ENCODE peak calls at places on chromosome 1, in six cellular contexts. C is endothelial cell of umbilical vein, W is heart left ventricle, O is psoas muscle, Q is IMR-90, Y is mammary epithelial cell. L is an unnamed sample. For H3K27me3, the result is how much of the 10 kb centered on the place peaks cover.

GRCh38 chr1:5982868-5983267 is 9.4 kb downstream of the NPHP4 start:
- DNase-seq in C (no peak), W (no peak), O (no peak), Q (no peak), Y (no peak), L (no peak)

GRCh38 chr1:152348447-152348846 is 11.4 kb downstream of the FLG2 start:
- DNase-seq in C (no peak), W (no peak), O (no peak), Q (no peak), Y (no peak), L (no peak)

GRCh38 chr1:232038704-232039103 is 412.1 kb downstream of the DISC1 start:
- DNase-seq in C (peak), W (peak), O (no peak), Q (no peak), Y (no peak), L (no peak)

GRCh38 chr1:212614398-212615091 is 6.0 kb downstream of the ATF3 start:
- DNase-seq in C (no peak), W (no peak), O (no peak), Q (no peak), Y (no peak), L (no peak)

GRCh38 chr1:13828454-13829151 is 128.6 kb downstream of the PRDM2 start:
- DNase-seq in C (no peak), W (no peak), O (no peak), Q (no peak), Y (no peak), L (peak)

GRCh38 chr1:32702599-32703478 is at the start of gene SYNC:
- DNase-seq in C (no peak), W (peak), O (peak), Q (peak), Y (no peak), L (peak)

GRCh38 chr1:246801241-246802020 is 77.2 kb downstream of the SCCPDH start:
- DNase-seq in C (no peak), W (no peak), O (no peak), Q (peak), Y (no peak), L (no peak)

GRCh38 chr1:5662362-5663126 is 329.7 kb downstream of the NPHP4 start:
- DNase-seq in C (no peak), W (no peak), O (no peak), Q (no peak), Y (no peak), L (peak)

GRCh38 chr1:82586473-82586872 is 785.7 kb downstream of the ADGRL2 start:
- DNase-seq in C (no peak), W (peak), O (peak), Q (no peak), Y (no peak), L (no peak)

GRCh38 chr1:2644591-2645101 is 11.8 kb upstream of the MMEL1 start:
- DNase-seq in C (no peak), W (peak), O (no peak), Q (no peak), Y (no peak), L (no peak)

DNA sequence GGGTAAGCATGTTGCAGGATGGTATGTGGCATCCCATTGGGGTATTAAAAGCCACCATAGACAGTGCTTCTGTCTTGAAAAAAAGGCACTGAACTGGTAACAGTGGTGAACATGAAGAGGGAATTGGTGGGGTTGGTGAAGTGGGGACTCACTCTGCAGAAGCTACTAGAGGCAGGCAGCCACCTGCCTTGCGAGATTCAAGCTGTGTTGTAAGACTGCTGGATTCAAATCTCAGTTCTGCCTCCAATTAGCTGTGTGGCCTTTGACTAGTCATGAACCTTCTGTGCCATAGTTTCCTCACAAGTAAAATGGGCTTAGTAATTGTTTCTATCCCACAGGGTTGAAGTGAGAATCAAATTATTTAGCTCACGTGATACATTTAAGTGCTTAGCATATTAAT is 16.6 kb upstream of the ELOA start:
- DNase-seq in C (no peak), W (no peak), O (no peak), Q (no peak), Y (no peak), L (no peak)
- TF ChIP-seq CTCF in C (no peak), W (no peak), O (no peak), Q (no peak), Y (no peak), L (no peak)

DNA sequence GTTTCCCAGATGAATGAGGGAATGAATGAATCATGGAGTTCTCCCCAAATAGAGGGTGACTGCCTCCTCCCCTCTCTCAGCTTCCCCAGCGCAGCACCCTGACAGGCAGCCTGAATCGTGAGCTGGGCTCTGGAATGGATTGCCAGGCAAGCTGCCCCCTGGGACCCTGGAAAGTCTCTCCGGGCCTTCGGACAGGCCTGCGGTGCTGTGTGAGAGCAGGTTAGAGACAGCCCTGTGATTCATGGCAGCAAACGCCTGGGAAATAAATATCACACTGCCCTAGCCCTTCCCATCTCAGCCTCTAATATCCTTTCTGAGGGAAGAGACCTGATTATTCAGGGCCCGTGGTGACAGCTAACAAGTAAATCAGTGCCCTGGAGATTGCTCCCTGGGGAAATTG is 24.6 kb downstream of the FBXO2 start:
- DNase-seq in C (no peak), W (no peak), O (no peak), Q (no peak), Y (no peak), L (no peak)
- H3K27me3 ChIP-seq in C (under half), W (under half), O (under half), Q (under half), Y (under half), L (under half)

DNA sequence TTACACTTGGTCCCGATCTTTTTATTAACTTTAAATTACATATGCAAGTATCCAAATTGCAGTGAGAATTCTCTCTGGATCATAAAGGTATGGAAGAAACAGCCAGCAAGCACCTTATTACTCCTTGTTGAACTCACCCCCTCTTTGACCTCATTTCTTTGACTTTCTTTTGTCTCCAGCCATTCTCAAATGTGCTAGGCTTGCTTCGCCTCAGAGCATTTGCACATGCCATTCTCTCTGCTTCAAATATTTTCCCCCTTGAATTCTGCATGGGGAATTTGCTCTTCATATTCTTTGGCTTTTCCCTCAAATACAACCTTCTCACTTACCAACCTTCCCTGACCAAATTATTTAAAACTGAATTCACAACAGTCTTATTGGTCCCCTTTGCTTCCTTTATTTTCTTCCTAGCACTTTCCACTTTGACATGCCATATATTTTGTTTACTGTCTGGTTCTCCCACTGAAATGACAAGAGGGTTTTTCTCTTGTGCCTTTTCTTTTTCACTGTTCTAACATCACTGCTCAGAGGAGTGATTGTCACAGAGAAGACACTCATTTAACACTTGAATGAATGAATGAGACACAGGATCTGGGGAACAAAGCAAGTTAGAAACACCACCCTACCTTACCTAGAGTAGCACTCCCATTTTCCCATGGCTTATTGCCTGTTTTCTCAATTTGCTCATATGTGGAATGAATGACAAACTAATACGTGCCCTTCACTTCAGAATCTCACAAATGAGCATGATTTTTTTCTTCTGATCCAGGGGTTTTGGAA is 1.4 kb upstream of the PGBD2 start:
- DNase-seq in C (no peak), W (no peak), O (no peak), Q (no peak), Y (no peak), L (no peak)
- H3K27ac ChIP-seq in C (no peak), W (no peak), O (no peak), Q (no peak), Y (no peak), L (no peak)

DNA sequence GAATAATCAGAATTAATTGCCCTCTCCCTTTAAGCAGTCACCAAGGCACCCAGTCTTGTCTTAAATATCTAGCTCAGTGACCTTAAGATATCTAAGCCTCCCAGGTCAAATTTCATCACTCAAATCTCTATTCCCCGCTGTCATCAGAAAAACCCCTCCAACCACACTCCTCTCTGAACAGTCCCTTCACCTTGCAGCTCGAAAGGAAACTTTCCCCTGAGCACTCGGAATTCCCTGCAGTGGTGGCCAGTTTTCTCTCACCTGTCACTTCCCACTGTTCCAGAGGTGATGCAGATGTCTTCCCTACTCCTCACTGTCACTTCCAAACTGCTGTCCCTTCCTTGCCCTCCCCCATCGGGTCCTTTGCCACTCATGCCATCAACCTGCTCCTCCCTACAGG is 15.2 kb upstream of the SSX2IP start:
- DNase-seq in C (no peak), W (no peak), O (no peak), Q (no peak), Y (no peak), L (no peak)
- TF ChIP-seq CTCF in C (no peak), W (no peak), O (no peak), Q (no peak), Y (no peak), L (no peak)

GRCh38 chr1:37028981-37029617 is 5.2 kb downstream of the GRIK3 start:
- DNase-seq in C (no peak), W (no peak), O (no peak), Q (no peak), Y (no peak), L (no peak)

GRCh38 chr1:37033355-37034291 is 692 bp downstream of the GRIK3 start:
- DNase-seq in C (no peak), W (no peak), O (no peak), Q (no peak), Y (no peak), L (no peak)

GRCh38 chr1:37031871-37032270 is 2.4 kb downstream of the GRIK3 start:
- DNase-seq in C (no peak), W (no peak), O (no peak), Q (no peak), Y (no peak), L (no peak)

GRCh38 chr1:37032660-37033354 is 1.5 kb downstream of the GRIK3 start:
- DNase-seq in C (no peak), W (no peak), O (no peak), Q (no peak), Y (no peak), L (no peak)

DNA sequence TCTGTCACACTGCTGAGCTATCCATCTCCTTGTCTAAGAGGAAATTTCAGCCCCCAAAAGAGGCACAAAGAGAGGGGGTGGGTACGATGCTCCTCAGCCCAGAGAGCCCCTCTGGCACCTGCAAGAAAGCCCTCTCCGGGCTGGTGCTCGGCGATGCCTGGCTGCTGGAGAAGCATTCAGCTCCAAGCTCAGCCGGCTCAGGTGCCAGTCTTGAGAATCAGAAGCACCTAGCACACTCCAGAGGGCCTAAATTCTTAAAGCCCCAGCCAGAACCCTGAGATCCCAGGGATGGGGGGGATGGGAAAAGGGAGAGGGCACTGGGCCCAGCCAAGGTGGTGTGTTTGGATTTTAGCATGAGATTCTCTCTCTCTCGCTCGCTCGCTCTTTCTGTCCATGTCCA is 2.9 kb downstream of the GRIK3 start:
- DNase-seq in C (no peak), W (no peak), O (no peak), Q (no peak), Y (no peak), L (no peak)
- H3K27me3 ChIP-seq in C (under half), W (half or more), O (under half), Q (under half), Y (under half), L (half or more)

DNA sequence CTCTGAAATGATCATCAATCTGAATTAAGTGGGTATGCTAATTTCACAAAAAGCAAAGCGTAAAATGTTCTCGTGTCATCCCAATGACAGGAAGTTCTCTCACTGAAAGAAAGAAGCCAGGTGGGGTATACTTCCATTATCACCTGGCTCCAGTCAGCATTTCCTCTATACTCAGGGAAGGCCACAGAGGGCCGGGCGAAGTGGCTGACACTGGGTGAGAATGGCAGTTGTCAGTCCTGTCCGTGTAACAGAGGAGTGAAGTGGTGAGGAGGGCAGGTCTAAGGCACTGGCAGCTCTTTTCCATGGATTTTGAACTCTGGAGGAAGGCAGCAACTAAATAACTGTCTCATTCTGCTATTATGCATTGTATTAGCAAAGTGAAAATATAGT is 60.4 kb downstream of the CAPN2 start:
- DNase-seq in C (no peak), W (peak), O (no peak), Q (no peak), Y (no peak), L (no peak)
- H3K27ac ChIP-seq in C (peak), W (peak), O (peak), Q (peak), Y (no peak), L (peak)

L was measured in left lung.